ENCODE peak calls at places on chromosomes 11 and 22, in five cellular contexts. One of them, this sample, is unnamed.

GRCh38 chr11:107598225-107599139 is 7.5 kb downstream of the ELMOD1 start:
- DNase-seq in progenitor cell of endocrine pancreas: no peak
- DNase-seq in NB4: peak; percentile 16
- DNase-seq in AG10803: no peak
- DNase-seq in fibroblast of mammary gland: no peak
- DNase-seq in this sample: no peak

GRCh38 chr11:11842426-11843008 is 745 bp downstream of the USP47 start:
- DNase-seq in fibroblast of mammary gland: peak; percentile 87
- DNase-seq in AG10803: peak; percentile 85
- DNase-seq in NB4: peak; percentile 90
- DNase-seq in progenitor cell of endocrine pancreas: no peak
- DNase-seq in this sample: no peak

GRCh38 chr11:132852361-132852760 is 679.9 kb downstream of the OPCML start:
- DNase-seq in AG10803: no peak
- DNase-seq in NB4: no peak
- DNase-seq in progenitor cell of endocrine pancreas: no peak
- DNase-seq in fibroblast of mammary gland: no peak
- DNase-seq in this sample: no peak

GRCh38 chr22:49107561-49107960 is 720.1 kb downstream of the BRD1 start:
- DNase-seq in fibroblast of mammary gland: no peak
- DNase-seq in progenitor cell of endocrine pancreas: no peak
- DNase-seq in AG10803: no peak
- DNase-seq in NB4: no peak
- DNase-seq in this sample: no peak

GRCh38 chr11:22130462-22131053 is 62.3 kb upstream of the ANO5 start:
- DNase-seq in progenitor cell of endocrine pancreas: no peak
- DNase-seq in fibroblast of mammary gland: no peak
- DNase-seq in NB4: peak; percentile 24
- DNase-seq in AG10803: no peak
- DNase-seq in this sample: no peak

GRCh38 chr11:129282634-129283033 is 90.5 kb upstream of the ARHGAP32 start:
- DNase-seq in fibroblast of mammary gland: no peak
- DNase-seq in progenitor cell of endocrine pancreas: no peak
- DNase-seq in AG10803: no peak
- DNase-seq in NB4: no peak
- DNase-seq in this sample: no peak

GRCh38 chr22:21015051-21016006 is at the start of gene P2RX6:
- DNase-seq in NB4: peak; percentile 82
- DNase-seq in AG10803: peak; percentile 33
- DNase-seq in progenitor cell of endocrine pancreas: no peak
- DNase-seq in fibroblast of mammary gland: peak; percentile 41
- DNase-seq in this sample: no peak

GRCh38 chr11:33507967-33508366 is 192.7 kb downstream of the C11orf91 start:
- DNase-seq in AG10803: peak; percentile 55
- DNase-seq in progenitor cell of endocrine pancreas: no peak
- DNase-seq in NB4: peak; percentile 40
- DNase-seq in fibroblast of mammary gland: peak; percentile 77
- DNase-seq in this sample: no peak

GRCh38 chr11:76592025-76592914 is 78.3 kb downstream of the LRRC32 start:
- DNase-seq in fibroblast of mammary gland: no peak
- DNase-seq in NB4: no peak
- DNase-seq in progenitor cell of endocrine pancreas: no peak
- DNase-seq in AG10803: no peak
- DNase-seq in this sample: no peak

GRCh38 chr11:70627219-70627618 is 228.9 kb downstream of the CTTN start:
- DNase-seq in progenitor cell of endocrine pancreas: no peak
- DNase-seq in NB4: no peak
- DNase-seq in AG10803: no peak
- DNase-seq in fibroblast of mammary gland: no peak
- DNase-seq in this sample: no peak

GRCh38 chr11:12066799-12067508 is 43.4 kb upstream of the MICAL2 start:
- DNase-seq in AG10803: peak; percentile 88
- DNase-seq in NB4: peak; percentile 93
- DNase-seq in fibroblast of mammary gland: no peak
- DNase-seq in progenitor cell of endocrine pancreas: no peak
- DNase-seq in this sample: no peak

GRCh38 chr22:37492428-37493344 is 6.5 kb upstream of the MFNG start:
- DNase-seq in NB4: peak; percentile 57
- DNase-seq in progenitor cell of endocrine pancreas: no peak
- DNase-seq in fibroblast of mammary gland: peak; percentile 62
- DNase-seq in AG10803: peak; percentile 60
- DNase-seq in this sample: no peak

GRCh38 chr11:109808569-109808968 is 284.6 kb upstream of the ZC3H12C start:
- DNase-seq in fibroblast of mammary gland: peak; percentile 46
- DNase-seq in AG10803: peak; percentile 16
- DNase-seq in progenitor cell of endocrine pancreas: no peak
- DNase-seq in NB4: peak; percentile 46
- DNase-seq in this sample: no peak

GRCh38 chr11:37747121-37747520 is 1149.1 kb upstream of the RAG2 start:
- DNase-seq in AG10803: no peak
- DNase-seq in NB4: no peak
- DNase-seq in fibroblast of mammary gland: no peak
- DNase-seq in progenitor cell of endocrine pancreas: no peak
- DNase-seq in this sample: no peak

GRCh38 chr11:22460181-22460580 is 122.0 kb downstream of the SLC17A6 start:
- DNase-seq in NB4: no peak
- DNase-seq in AG10803: no peak
- DNase-seq in fibroblast of mammary gland: peak; percentile 52
- DNase-seq in progenitor cell of endocrine pancreas: no peak
- DNase-seq in this sample: no peak

GRCh38 chr11:36399236-36399635 is 103.1 kb downstream of the PRR5L start:
- DNase-seq in NB4: no peak
- DNase-seq in progenitor cell of endocrine pancreas: no peak
- DNase-seq in AG10803: no peak
- DNase-seq in fibroblast of mammary gland: no peak
- DNase-seq in this sample: no peak

GRCh38 chr22:43177479-43177878 is 9.5 kb downstream of the TTLL12 start:
- DNase-seq in NB4: no peak
- DNase-seq in fibroblast of mammary gland: no peak
- DNase-seq in AG10803: no peak
- DNase-seq in progenitor cell of endocrine pancreas: no peak
- DNase-seq in this sample: no peak

GRCh38 chr22:33921576-33922181 is 1.4 kb upstream of the LARGE1 start:
- DNase-seq in NB4: peak; percentile 31
- DNase-seq in AG10803: peak; percentile 61
- DNase-seq in fibroblast of mammary gland: peak; percentile 47
- DNase-seq in progenitor cell of endocrine pancreas: peak; percentile 76
- DNase-seq in this sample: peak; percentile 53

GRCh38 chr22:43017525-43018290 is 2.8 kb upstream of the PACSIN2 start:
- DNase-seq in progenitor cell of endocrine pancreas: no peak
- DNase-seq in NB4: no peak
- DNase-seq in fibroblast of mammary gland: no peak
- DNase-seq in AG10803: no peak
- DNase-seq in this sample: no peak

GRCh38 chr11:72179804-72180396 is 12.0 kb upstream of the FOLR1 start:
- DNase-seq in fibroblast of mammary gland: peak; percentile 29
- DNase-seq in AG10803: peak; percentile 52
- DNase-seq in progenitor cell of endocrine pancreas: no peak
- DNase-seq in NB4: peak; percentile 16
- DNase-seq in this sample: no peak

GRCh38 chr11:1573077-1573846 is 1.2 kb upstream of the DUSP8 start:
- DNase-seq in progenitor cell of endocrine pancreas: no peak
- DNase-seq in NB4: no peak
- DNase-seq in fibroblast of mammary gland: no peak
- DNase-seq in AG10803: no peak
- DNase-seq in this sample: no peak

GRCh38 chr11:60118333-60118732 is 29.9 kb downstream of the MS4A2 start:
- DNase-seq in AG10803: no peak
- DNase-seq in fibroblast of mammary gland: no peak
- DNase-seq in progenitor cell of endocrine pancreas: no peak
- DNase-seq in NB4: peak; percentile 8
- DNase-seq in this sample: no peak

GRCh38 chr11:70623906-70624597 is 225.7 kb downstream of the CTTN start:
- DNase-seq in NB4: peak; percentile 61
- DNase-seq in AG10803: no peak
- DNase-seq in fibroblast of mammary gland: no peak
- DNase-seq in progenitor cell of endocrine pancreas: no peak
- DNase-seq in this sample: no peak

GRCh38 chr22:35986085-35986484 is 42.5 kb downstream of the RBFOX2 start:
- DNase-seq in progenitor cell of endocrine pancreas: no peak
- DNase-seq in fibroblast of mammary gland: peak; percentile 40
- DNase-seq in NB4: no peak
- DNase-seq in AG10803: peak; percentile 49
- DNase-seq in this sample: no peak

GRCh38 chr11:95154514-95154913 is 64.9 kb downstream of the ENDOD1 start:
- DNase-seq in NB4: peak; percentile 83
- DNase-seq in AG10803: peak; percentile 62
- DNase-seq in progenitor cell of endocrine pancreas: peak; percentile 25
- DNase-seq in fibroblast of mammary gland: peak; percentile 67
- DNase-seq in this sample: no peak

GRCh38 chr11:36498721-36499120 is 11.4 kb downstream of the TRAF6 start:
- DNase-seq in NB4: no peak
- DNase-seq in progenitor cell of endocrine pancreas: no peak
- DNase-seq in AG10803: no peak
- DNase-seq in fibroblast of mammary gland: no peak
- DNase-seq in this sample: no peak

GRCh38 chr11:21771097-21771496 is 421.8 kb upstream of the ANO5 start:
- DNase-seq in progenitor cell of endocrine pancreas: no peak
- DNase-seq in NB4: no peak
- DNase-seq in AG10803: no peak
- DNase-seq in fibroblast of mammary gland: no peak
- DNase-seq in this sample: no peak

GRCh38 chr11:86134580-86135318 is 65.9 kb upstream of the PICALM start:
- DNase-seq in NB4: peak; percentile 85
- DNase-seq in fibroblast of mammary gland: no peak
- DNase-seq in progenitor cell of endocrine pancreas: no peak
- DNase-seq in AG10803: no peak
- DNase-seq in this sample: no peak

GRCh38 chr11:91295591-91295990 is 929.0 kb upstream of the FAT3 start:
- DNase-seq in AG10803: no peak
- DNase-seq in fibroblast of mammary gland: no peak
- DNase-seq in NB4: no peak
- DNase-seq in progenitor cell of endocrine pancreas: no peak
- DNase-seq in this sample: no peak

GRCh38 chr11:41115066-41115465 is 344.4 kb downstream of the LRRC4C start:
- DNase-seq in progenitor cell of endocrine pancreas: no peak
- DNase-seq in NB4: no peak
- DNase-seq in fibroblast of mammary gland: no peak
- DNase-seq in AG10803: no peak
- DNase-seq in this sample: no peak

GRCh38 chr22:37007666-37008065 is 11.6 kb downstream of the TST start:
- DNase-seq in NB4: no peak
- DNase-seq in fibroblast of mammary gland: no peak
- DNase-seq in AG10803: no peak
- DNase-seq in progenitor cell of endocrine pancreas: no peak
- DNase-seq in this sample: no peak

GRCh38 chr11:123597859-123598258 is 56.6 kb downstream of the SCN3B start:
- DNase-seq in progenitor cell of endocrine pancreas: no peak
- DNase-seq in AG10803: no peak
- DNase-seq in NB4: no peak
- DNase-seq in fibroblast of mammary gland: no peak
- DNase-seq in this sample: no peak
- TF ChIP-seq CTCF in progenitor cell of endocrine pancreas: no peak
- TF ChIP-seq CTCF in AG10803: no peak
- TF ChIP-seq CTCF in NB4: no peak
- TF ChIP-seq CTCF in fibroblast of mammary gland: peak; percentile 12
- TF ChIP-seq CTCF in this sample: no peak

GRCh38 chr11:94132823-94133408 is 4.3 kb downstream of the PANX1 start:
- DNase-seq in fibroblast of mammary gland: no peak
- DNase-seq in AG10803: no peak
- DNase-seq in progenitor cell of endocrine pancreas: no peak
- DNase-seq in NB4: no peak
- DNase-seq in this sample: no peak
- TF ChIP-seq CTCF in fibroblast of mammary gland: no peak
- TF ChIP-seq CTCF in AG10803: no peak
- TF ChIP-seq CTCF in progenitor cell of endocrine pancreas: no peak
- TF ChIP-seq CTCF in NB4: no peak
- TF ChIP-seq CTCF in this sample: no peak

DNA sequence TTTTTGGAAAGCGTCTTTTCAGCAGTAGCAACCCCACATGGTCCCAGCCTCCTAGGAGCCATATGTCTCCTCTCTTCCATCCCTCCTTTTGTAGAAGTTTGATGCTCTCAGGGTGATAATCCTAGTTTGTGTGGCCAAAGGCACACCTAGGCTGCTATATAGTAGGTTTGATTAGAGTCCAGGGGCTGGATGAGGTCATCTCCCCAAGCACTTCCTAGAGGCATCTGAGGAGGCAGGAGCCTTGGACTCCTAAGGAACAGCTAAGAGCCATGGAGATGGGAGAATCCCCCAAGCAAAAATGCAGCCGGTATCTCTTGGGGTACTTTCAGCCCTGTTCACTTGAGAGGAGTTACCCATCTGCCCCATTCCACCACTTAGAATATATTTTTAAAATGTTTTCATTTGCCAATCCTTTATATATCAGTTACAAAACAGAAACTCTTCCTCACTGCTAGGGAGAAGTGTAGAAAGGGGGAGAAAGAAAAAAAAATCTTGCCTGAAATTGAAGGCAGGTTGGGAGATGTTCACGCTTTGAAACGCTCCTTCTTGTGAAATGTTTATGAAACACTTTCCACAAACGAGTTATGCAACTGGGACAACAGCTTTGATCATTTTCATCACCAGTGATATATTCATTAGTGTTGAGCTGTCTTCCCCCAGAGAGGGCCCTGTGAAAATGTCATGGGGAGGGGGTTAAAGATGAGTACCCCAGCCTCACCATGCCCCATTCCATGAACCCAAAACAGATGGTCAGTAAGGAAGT is 31.9 kb upstream of the TLCD5 start:
- DNase-seq in NB4: peak; percentile 13
- DNase-seq in AG10803: no peak
- DNase-seq in fibroblast of mammary gland: no peak
- DNase-seq in progenitor cell of endocrine pancreas: no peak
- DNase-seq in this sample: no peak
- TF ChIP-seq CTCF in NB4: no peak
- TF ChIP-seq CTCF in AG10803: no peak
- TF ChIP-seq CTCF in fibroblast of mammary gland: no peak
- TF ChIP-seq CTCF in progenitor cell of endocrine pancreas: no peak
- TF ChIP-seq CTCF in this sample: no peak

GRCh38 chr22:19634206-19634536 is 80.1 kb upstream of the SEPTIN5 start:
- DNase-seq in AG10803: no peak
- DNase-seq in fibroblast of mammary gland: no peak
- DNase-seq in progenitor cell of endocrine pancreas: no peak
- DNase-seq in NB4: no peak
- DNase-seq in this sample: no peak

GRCh38 chr22:19629720-19630419 is 84.4 kb upstream of the SEPTIN5 start:
- DNase-seq in fibroblast of mammary gland: peak; percentile 66
- DNase-seq in progenitor cell of endocrine pancreas: peak; percentile 83
- DNase-seq in NB4: peak; percentile 86
- DNase-seq in AG10803: peak; percentile 68
- DNase-seq in this sample: peak; percentile 66

GRCh38 chr22:19632671-19633148 is 81.6 kb upstream of the SEPTIN5 start:
- DNase-seq in AG10803: no peak
- DNase-seq in progenitor cell of endocrine pancreas: no peak
- DNase-seq in NB4: no peak
- DNase-seq in fibroblast of mammary gland: no peak
- DNase-seq in this sample: no peak

GRCh38 chr22:19630614-19631013 is 83.7 kb upstream of the SEPTIN5 start:
- DNase-seq in NB4: no peak
- DNase-seq in progenitor cell of endocrine pancreas: no peak
- DNase-seq in AG10803: no peak
- DNase-seq in fibroblast of mammary gland: no peak
- DNase-seq in this sample: no peak

GRCh38 chr22:19631899-19632670 is 82.2 kb upstream of the SEPTIN5 start:
- DNase-seq in AG10803: peak; percentile 32
- DNase-seq in NB4: peak; percentile 77
- DNase-seq in progenitor cell of endocrine pancreas: no peak
- DNase-seq in fibroblast of mammary gland: peak; percentile 40
- DNase-seq in this sample: no peak
- TF ChIP-seq CTCF in AG10803: peak; percentile 57
- TF ChIP-seq CTCF in NB4: peak; percentile 79
- TF ChIP-seq CTCF in progenitor cell of endocrine pancreas: peak; percentile 53
- TF ChIP-seq CTCF in fibroblast of mammary gland: peak; percentile 55
- TF ChIP-seq CTCF in this sample: peak; percentile 23

This sample was measured in mesothelial cell of epicardium.